ENCODE peak calls at places on chromosomes 16 and 17, in seven cellular contexts. One of them, this sample, is unnamed.
A peak's percentile ranks its signal among the peaks of the same experiment; 100 is the strongest.

GRCh38 chr17:53797497-53797896 is 25.2 kb upstream of the KIF2B start:
- DNase-seq in colonic mucosa: no peak
- DNase-seq in psoas muscle: no peak
- DNase-seq in brain microvascular endothelial cell: no peak
- DNase-seq in K562: no peak
- DNase-seq in stomach: no peak
- DNase-seq in cardiac fibroblast: no peak
- DNase-seq in this sample: no peak

GRCh38 chr17:18360518-18360917 is 2.8 kb downstream of the SHMT1 start:
- DNase-seq in colonic mucosa: no peak
- DNase-seq in psoas muscle: no peak
- DNase-seq in stomach: no peak
- DNase-seq in K562: no peak
- DNase-seq in brain microvascular endothelial cell: no peak
- DNase-seq in cardiac fibroblast: no peak
- DNase-seq in this sample: no peak

GRCh38 chr16:11064202-11064540 is 119.8 kb downstream of the CLEC16A start:
- DNase-seq in colonic mucosa: no peak
- DNase-seq in psoas muscle: no peak
- DNase-seq in cardiac fibroblast: no peak
- DNase-seq in K562: no peak
- DNase-seq in stomach: no peak
- DNase-seq in brain microvascular endothelial cell: no peak
- DNase-seq in this sample: no peak

GRCh38 chr16:75272097-75272548 is 20.7 kb upstream of the BCAR1 start:
- DNase-seq in cardiac fibroblast: no peak
- DNase-seq in colonic mucosa: no peak
- DNase-seq in brain microvascular endothelial cell: no peak
- DNase-seq in psoas muscle: no peak
- DNase-seq in K562: no peak
- DNase-seq in stomach: no peak
- DNase-seq in this sample: no peak

GRCh38 chr16:28186752-28187151 is 25.0 kb downstream of the XPO6 start:
- DNase-seq in psoas muscle: no peak
- DNase-seq in cardiac fibroblast: peak; percentile 57
- DNase-seq in brain microvascular endothelial cell: no peak
- DNase-seq in K562: no peak
- DNase-seq in stomach: no peak
- DNase-seq in colonic mucosa: no peak
- DNase-seq in this sample: no peak

GRCh38 chr16:70490261-70490660 is 33.1 kb downstream of the COG4 start:
- DNase-seq in psoas muscle: no peak
- DNase-seq in colonic mucosa: no peak
- DNase-seq in K562: no peak
- DNase-seq in stomach: no peak
- DNase-seq in brain microvascular endothelial cell: no peak
- DNase-seq in cardiac fibroblast: no peak
- DNase-seq in this sample: no peak

GRCh38 chr17:10776372-10776771 is 27.5 kb downstream of the TMEM238L start:
- DNase-seq in stomach: no peak
- DNase-seq in psoas muscle: no peak
- DNase-seq in brain microvascular endothelial cell: no peak
- DNase-seq in colonic mucosa: no peak
- DNase-seq in K562: no peak
- DNase-seq in cardiac fibroblast: no peak
- DNase-seq in this sample: no peak

GRCh38 chr17:32497431-32498205 is 10.8 kb downstream of the CDK5R1 start:
- DNase-seq in stomach: no peak
- DNase-seq in K562: no peak
- DNase-seq in brain microvascular endothelial cell: no peak
- DNase-seq in cardiac fibroblast: peak; percentile 44
- DNase-seq in psoas muscle: no peak
- DNase-seq in colonic mucosa: no peak
- DNase-seq in this sample: no peak

GRCh38 chr16:57632568-57632967 is 4.1 kb downstream of the ADGRG1 start:
- DNase-seq in colonic mucosa: no peak
- DNase-seq in K562: no peak
- DNase-seq in stomach: no peak
- DNase-seq in brain microvascular endothelial cell: no peak
- DNase-seq in psoas muscle: no peak
- DNase-seq in cardiac fibroblast: no peak
- DNase-seq in this sample: no peak

GRCh38 chr17:22102177-22102576 is 409.9 kb downstream of the KCNJ18 start:
- DNase-seq in stomach: no peak
- DNase-seq in cardiac fibroblast: no peak
- DNase-seq in psoas muscle: no peak
- DNase-seq in colonic mucosa: no peak
- DNase-seq in brain microvascular endothelial cell: no peak
- DNase-seq in K562: no peak
- DNase-seq in this sample: no peak

GRCh38 chr17:61235821-61236197 is 163.8 kb upstream of the TBX2 start:
- DNase-seq in K562: no peak
- DNase-seq in cardiac fibroblast: peak; percentile 59
- DNase-seq in colonic mucosa: no peak
- DNase-seq in brain microvascular endothelial cell: peak; percentile 77
- DNase-seq in stomach: no peak
- DNase-seq in psoas muscle: no peak
- DNase-seq in this sample: peak; percentile 89

GRCh38 chr16:65200857-65201256 is 79.0 kb upstream of the CDH11 start:
- DNase-seq in colonic mucosa: no peak
- DNase-seq in K562: no peak
- DNase-seq in stomach: no peak
- DNase-seq in psoas muscle: no peak
- DNase-seq in cardiac fibroblast: peak; percentile 78
- DNase-seq in brain microvascular endothelial cell: no peak
- DNase-seq in this sample: peak; percentile 89

GRCh38 chr16:86534779-86535605 is 20.0 kb downstream of the MTHFSD start:
- DNase-seq in brain microvascular endothelial cell: no peak
- DNase-seq in stomach: no peak
- DNase-seq in psoas muscle: no peak
- DNase-seq in cardiac fibroblast: no peak
- DNase-seq in K562: no peak
- DNase-seq in colonic mucosa: no peak
- DNase-seq in this sample: no peak

GRCh38 chr16:14539631-14540030 is 90.4 kb downstream of the PARN start:
- DNase-seq in stomach: no peak
- DNase-seq in cardiac fibroblast: peak; percentile 17
- DNase-seq in brain microvascular endothelial cell: no peak
- DNase-seq in psoas muscle: no peak
- DNase-seq in K562: no peak
- DNase-seq in colonic mucosa: no peak
- DNase-seq in this sample: peak; percentile 42

GRCh38 chr17:21015564-21015963 is 27.2 kb downstream of the USP22 start:
- DNase-seq in psoas muscle: no peak
- DNase-seq in colonic mucosa: no peak
- DNase-seq in K562: no peak
- DNase-seq in stomach: no peak
- DNase-seq in brain microvascular endothelial cell: no peak
- DNase-seq in cardiac fibroblast: no peak
- DNase-seq in this sample: no peak

GRCh38 chr16:67055712-67056487 is 27.0 kb downstream of the CBFB start:
- DNase-seq in colonic mucosa: no peak
- DNase-seq in psoas muscle: no peak
- DNase-seq in stomach: no peak
- DNase-seq in brain microvascular endothelial cell: peak; percentile 96
- DNase-seq in cardiac fibroblast: peak; percentile 96
- DNase-seq in K562: peak; percentile 39
- DNase-seq in this sample: peak; percentile 94

GRCh38 chr16:10385725-10386516 is at the start of gene ATF7IP2:
- DNase-seq in cardiac fibroblast: peak; percentile 79
- DNase-seq in colonic mucosa: peak; percentile 89
- DNase-seq in brain microvascular endothelial cell: peak; percentile 93
- DNase-seq in stomach: peak; percentile 89
- DNase-seq in psoas muscle: peak; percentile 79
- DNase-seq in K562: peak; percentile 96
- DNase-seq in this sample: peak; percentile 87

DNA sequence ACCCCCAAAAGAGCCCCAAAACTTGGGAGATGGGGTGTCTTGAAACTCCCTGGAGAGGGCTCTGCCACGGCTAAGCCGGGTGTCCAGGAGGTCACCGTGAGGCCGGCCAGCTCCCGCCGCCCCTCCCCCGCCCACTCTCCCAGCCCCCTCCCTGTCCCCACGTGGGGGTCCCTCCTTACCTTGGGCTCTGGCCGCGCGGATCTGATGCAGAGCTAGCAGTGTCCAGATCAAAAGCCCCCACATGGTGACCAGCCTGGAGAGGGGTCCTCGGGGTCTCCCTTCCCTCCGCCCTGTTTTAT is 450 bp downstream of the SDK2 start:
- DNase-seq in stomach: no peak
- DNase-seq in brain microvascular endothelial cell: no peak
- DNase-seq in psoas muscle: no peak
- DNase-seq in cardiac fibroblast: no peak
- DNase-seq in K562: no peak
- DNase-seq in colonic mucosa: no peak
- DNase-seq in this sample: no peak
- H3K4me3 ChIP-seq in stomach: peak overlapping the region; percentile 51
- H3K4me3 ChIP-seq in brain microvascular endothelial cell: peak overlapping the region; percentile 31
- H3K4me3 ChIP-seq in psoas muscle: peak overlapping the region; percentile 64
- H3K4me3 ChIP-seq in cardiac fibroblast: no peak overlapping the region
- H3K4me3 ChIP-seq in K562: no peak overlapping the region
- H3K4me3 ChIP-seq in colonic mucosa: peak overlapping the region; percentile 45
- H3K4me3 ChIP-seq in this sample: no peak overlapping the region

DNA sequence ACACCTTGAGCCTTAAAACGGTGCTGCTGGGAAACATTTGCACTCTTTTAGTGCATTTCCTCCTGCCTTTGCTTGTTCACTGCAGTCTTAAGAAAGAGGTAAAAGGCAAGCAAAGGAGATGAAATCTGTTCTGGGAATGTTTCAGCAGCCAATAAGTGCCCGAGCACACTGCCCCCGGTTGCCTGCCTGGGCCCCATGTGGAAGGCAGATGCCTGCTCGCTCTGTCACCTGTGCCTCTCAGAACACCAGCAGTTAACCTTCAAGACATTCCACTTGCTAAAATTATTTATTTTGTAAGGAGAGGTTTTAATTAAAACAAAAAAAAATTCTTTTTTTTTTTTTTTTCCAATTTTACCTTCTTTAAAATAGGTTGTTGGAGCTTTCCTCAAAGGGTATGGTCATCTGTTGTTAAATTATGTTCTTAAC is 4.4 kb downstream of the SOX9 start:
- DNase-seq in brain microvascular endothelial cell: no peak
- DNase-seq in psoas muscle: no peak
- DNase-seq in stomach: no peak
- DNase-seq in colonic mucosa: peak; percentile 25
- DNase-seq in K562: no peak
- DNase-seq in cardiac fibroblast: no peak
- DNase-seq in this sample: no peak
- H3K4me3 ChIP-seq in brain microvascular endothelial cell: no peak overlapping the region
- H3K4me3 ChIP-seq in psoas muscle: no peak overlapping the region
- H3K4me3 ChIP-seq in stomach: no peak overlapping the region
- H3K4me3 ChIP-seq in colonic mucosa: no peak overlapping the region
- H3K4me3 ChIP-seq in K562: no peak overlapping the region
- H3K4me3 ChIP-seq in cardiac fibroblast: no peak overlapping the region
- H3K4me3 ChIP-seq in this sample: no peak overlapping the region

DNA sequence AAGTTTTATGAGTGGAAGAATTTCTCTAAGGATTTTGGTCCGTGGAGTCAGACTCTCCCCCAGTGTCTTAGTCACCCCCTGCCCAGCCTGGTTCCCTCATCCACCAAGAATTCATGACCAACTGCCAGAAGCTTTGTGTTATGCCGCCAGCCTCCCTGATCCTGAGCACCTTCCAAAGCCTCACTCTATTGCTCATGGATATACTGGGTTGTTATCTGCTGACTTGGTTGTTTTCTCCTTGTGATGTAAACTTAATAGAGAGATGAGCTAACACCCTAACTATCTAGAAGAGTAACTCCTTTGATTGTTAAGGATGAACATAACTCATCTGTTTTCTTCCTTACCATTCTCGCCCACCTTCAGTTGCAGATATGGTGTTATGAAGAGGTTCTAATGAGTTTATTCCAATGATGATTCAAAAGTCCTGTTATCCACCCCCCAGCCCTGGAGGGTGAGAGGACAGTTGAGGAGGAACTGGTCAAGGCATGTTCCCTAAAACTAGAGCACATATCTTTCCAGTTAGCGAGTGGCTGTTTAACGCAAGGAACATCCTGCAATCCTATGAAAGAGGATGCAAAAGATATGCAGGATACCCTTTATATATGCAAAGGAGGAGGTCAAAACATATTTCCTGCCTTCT is 1.5 kb upstream of the PSMD3 start:
- DNase-seq in colonic mucosa: no peak
- DNase-seq in K562: no peak
- DNase-seq in cardiac fibroblast: peak; percentile 92
- DNase-seq in brain microvascular endothelial cell: peak; percentile 69
- DNase-seq in psoas muscle: no peak
- DNase-seq in stomach: no peak
- DNase-seq in this sample: peak; percentile 74
- H3K4me3 ChIP-seq in colonic mucosa: no peak overlapping the region
- H3K4me3 ChIP-seq in K562: no peak overlapping the region
- H3K4me3 ChIP-seq in cardiac fibroblast: peak overlapping the region; percentile 3
- H3K4me3 ChIP-seq in brain microvascular endothelial cell: no peak overlapping the region
- H3K4me3 ChIP-seq in psoas muscle: no peak overlapping the region
- H3K4me3 ChIP-seq in stomach: no peak overlapping the region
- H3K4me3 ChIP-seq in this sample: no peak overlapping the region

GRCh38 chr17:7043544-7044268 is at the start of gene SLC16A11:
- DNase-seq in K562: no peak
- DNase-seq in cardiac fibroblast: peak; percentile 56
- DNase-seq in stomach: peak; percentile 59
- DNase-seq in brain microvascular endothelial cell: no peak
- DNase-seq in psoas muscle: peak; percentile 64
- DNase-seq in colonic mucosa: peak; percentile 59
- DNase-seq in this sample: no peak

GRCh38 chr17:7046127-7046724 is 2.3 kb upstream of the SLC16A11 start:
- DNase-seq in stomach: peak; percentile 96
- DNase-seq in cardiac fibroblast: no peak
- DNase-seq in psoas muscle: no peak
- DNase-seq in K562: no peak
- DNase-seq in brain microvascular endothelial cell: no peak
- DNase-seq in colonic mucosa: peak; percentile 95
- DNase-seq in this sample: no peak

GRCh38 chr17:7048968-7049367 is 5.1 kb upstream of the SLC16A11 start:
- DNase-seq in cardiac fibroblast: peak; percentile 22
- DNase-seq in stomach: no peak
- DNase-seq in brain microvascular endothelial cell: no peak
- DNase-seq in psoas muscle: no peak
- DNase-seq in colonic mucosa: no peak
- DNase-seq in K562: no peak
- DNase-seq in this sample: no peak

GRCh38 chr17:7045492-7046126 is 1.7 kb upstream of the SLC16A11 start:
- DNase-seq in colonic mucosa: peak; percentile 72
- DNase-seq in stomach: peak; percentile 56
- DNase-seq in cardiac fibroblast: peak; percentile 92
- DNase-seq in brain microvascular endothelial cell: peak; percentile 60
- DNase-seq in K562: no peak
- DNase-seq in psoas muscle: no peak
- DNase-seq in this sample: peak; percentile 90

GRCh38 chr17:7047566-7047965 is 3.7 kb upstream of the SLC16A11 start:
- DNase-seq in colonic mucosa: no peak
- DNase-seq in cardiac fibroblast: peak; percentile 24
- DNase-seq in brain microvascular endothelial cell: no peak
- DNase-seq in K562: no peak
- DNase-seq in psoas muscle: no peak
- DNase-seq in stomach: no peak
- DNase-seq in this sample: no peak
- H3K4me3 ChIP-seq in colonic mucosa: no peak overlapping the region
- H3K4me3 ChIP-seq in cardiac fibroblast: no peak overlapping the region
- H3K4me3 ChIP-seq in brain microvascular endothelial cell: no peak overlapping the region
- H3K4me3 ChIP-seq in K562: no peak overlapping the region
- H3K4me3 ChIP-seq in psoas muscle: peak overlapping the region; percentile 57
- H3K4me3 ChIP-seq in stomach: no peak overlapping the region
- H3K4me3 ChIP-seq in this sample: no peak overlapping the region